ENCODE peak calls at places on chromosomes 1 and 21, in seven cellular contexts. One of them, this sample, is unnamed.

GRCh38 chr1:77399250-77400086 is 117.6 kb downstream of the AK5 start:
- DNase-seq in fibroblast of lung: no peak
- DNase-seq in CD4-positive, alpha-beta T cell: no peak
- DNase-seq in iPS DF 6.9: no peak
- DNase-seq in H9: no peak
- DNase-seq in heart left ventricle: no peak
- DNase-seq in foreskin keratinocyte: no peak
- DNase-seq in this sample: peak; percentile 63

GRCh38 chr1:202281316-202282016 is 60.3 kb downstream of the UBE2T start:
- DNase-seq in foreskin keratinocyte: peak; percentile 47
- DNase-seq in H9: no peak
- DNase-seq in heart left ventricle: no peak
- DNase-seq in iPS DF 6.9: no peak
- DNase-seq in fibroblast of lung: peak; percentile 64
- DNase-seq in CD4-positive, alpha-beta T cell: no peak
- DNase-seq in this sample: no peak

GRCh38 chr1:55869050-55869449 is 653.9 kb upstream of the USP24 start:
- DNase-seq in heart left ventricle: peak; percentile 63
- DNase-seq in CD4-positive, alpha-beta T cell: no peak
- DNase-seq in iPS DF 6.9: no peak
- DNase-seq in H9: no peak
- DNase-seq in fibroblast of lung: no peak
- DNase-seq in foreskin keratinocyte: no peak
- DNase-seq in this sample: no peak

GRCh38 chr1:59199734-59200376 is 97.0 kb upstream of the FGGY start:
- DNase-seq in foreskin keratinocyte: no peak
- DNase-seq in heart left ventricle: no peak
- DNase-seq in H9: no peak
- DNase-seq in iPS DF 6.9: no peak
- DNase-seq in fibroblast of lung: no peak
- DNase-seq in CD4-positive, alpha-beta T cell: no peak
- DNase-seq in this sample: no peak

GRCh38 chr1:110216844-110217444 is 6.8 kb downstream of the KCNC4 start:
- DNase-seq in CD4-positive, alpha-beta T cell: no peak
- DNase-seq in iPS DF 6.9: no peak
- DNase-seq in H9: no peak
- DNase-seq in fibroblast of lung: no peak
- DNase-seq in foreskin keratinocyte: no peak
- DNase-seq in heart left ventricle: no peak
- DNase-seq in this sample: no peak

GRCh38 chr1:156987715-156988114 is 57.8 kb downstream of the ARHGEF11 start:
- DNase-seq in iPS DF 6.9: no peak
- DNase-seq in fibroblast of lung: no peak
- DNase-seq in H9: no peak
- DNase-seq in CD4-positive, alpha-beta T cell: no peak
- DNase-seq in foreskin keratinocyte: no peak
- DNase-seq in heart left ventricle: no peak
- DNase-seq in this sample: no peak

GRCh38 chr1:230772457-230773395 is 25.5 kb downstream of the CAPN9 start:
- DNase-seq in H9: peak; percentile 54
- DNase-seq in foreskin keratinocyte: no peak
- DNase-seq in heart left ventricle: peak; percentile 58
- DNase-seq in CD4-positive, alpha-beta T cell: no peak
- DNase-seq in iPS DF 6.9: no peak
- DNase-seq in fibroblast of lung: peak; percentile 71
- DNase-seq in this sample: peak; percentile 77

GRCh38 chr1:31127266-31127665 is 61.7 kb upstream of the PUM1 start:
- DNase-seq in iPS DF 6.9: no peak
- DNase-seq in heart left ventricle: no peak
- DNase-seq in H9: no peak
- DNase-seq in foreskin keratinocyte: peak; percentile 27
- DNase-seq in CD4-positive, alpha-beta T cell: no peak
- DNase-seq in fibroblast of lung: peak; percentile 42
- DNase-seq in this sample: no peak

GRCh38 chr1:155181371-155182051 is 7.9 kb downstream of the TRIM46 start:
- DNase-seq in iPS DF 6.9: no peak
- DNase-seq in heart left ventricle: no peak
- DNase-seq in H9: no peak
- DNase-seq in foreskin keratinocyte: no peak
- DNase-seq in CD4-positive, alpha-beta T cell: no peak
- DNase-seq in fibroblast of lung: no peak
- DNase-seq in this sample: no peak

GRCh38 chr1:154749078-154749760 is 120.9 kb downstream of the KCNN3 start:
- DNase-seq in iPS DF 6.9: no peak
- DNase-seq in foreskin keratinocyte: no peak
- DNase-seq in CD4-positive, alpha-beta T cell: no peak
- DNase-seq in heart left ventricle: no peak
- DNase-seq in fibroblast of lung: no peak
- DNase-seq in H9: no peak
- DNase-seq in this sample: peak; percentile 83

GRCh38 chr1:74057719-74058118 is 140.3 kb downstream of the LRRIQ3 start:
- DNase-seq in foreskin keratinocyte: no peak
- DNase-seq in CD4-positive, alpha-beta T cell: no peak
- DNase-seq in H9: no peak
- DNase-seq in heart left ventricle: no peak
- DNase-seq in fibroblast of lung: no peak
- DNase-seq in iPS DF 6.9: no peak
- DNase-seq in this sample: no peak

GRCh38 chr1:243475966-243476365 is 220.1 kb downstream of the SDCCAG8 start:
- DNase-seq in CD4-positive, alpha-beta T cell: no peak
- DNase-seq in heart left ventricle: no peak
- DNase-seq in foreskin keratinocyte: no peak
- DNase-seq in iPS DF 6.9: no peak
- DNase-seq in H9: peak; percentile 73
- DNase-seq in fibroblast of lung: peak; percentile 74
- DNase-seq in this sample: peak; percentile 29

GRCh38 chr1:205294175-205294913 is 27.2 kb downstream of the NUAK2 start:
- DNase-seq in H9: peak; percentile 69
- DNase-seq in CD4-positive, alpha-beta T cell: no peak
- DNase-seq in iPS DF 6.9: peak; percentile 66
- DNase-seq in heart left ventricle: peak; percentile 74
- DNase-seq in foreskin keratinocyte: peak; percentile 90
- DNase-seq in fibroblast of lung: peak; percentile 88
- DNase-seq in this sample: no peak

GRCh38 chr21:34640858-34641257 is 25.9 kb upstream of the RCAN1 start:
- DNase-seq in fibroblast of lung: peak; percentile 54
- DNase-seq in CD4-positive, alpha-beta T cell: no peak
- DNase-seq in heart left ventricle: no peak
- DNase-seq in H9: no peak
- DNase-seq in foreskin keratinocyte: peak; percentile 63
- DNase-seq in iPS DF 6.9: no peak
- DNase-seq in this sample: no peak

GRCh38 chr1:193747579-193747978 is 561.2 kb upstream of the B3GALT2 start:
- DNase-seq in CD4-positive, alpha-beta T cell: no peak
- DNase-seq in heart left ventricle: no peak
- DNase-seq in iPS DF 6.9: no peak
- DNase-seq in foreskin keratinocyte: peak; percentile 28
- DNase-seq in fibroblast of lung: peak; percentile 68
- DNase-seq in H9: no peak
- DNase-seq in this sample: no peak

GRCh38 chr1:17588048-17588781 is 48.7 kb downstream of the ARHGEF10L start:
- DNase-seq in fibroblast of lung: peak; percentile 68
- DNase-seq in foreskin keratinocyte: no peak
- DNase-seq in CD4-positive, alpha-beta T cell: no peak
- DNase-seq in H9: peak; percentile 77
- DNase-seq in iPS DF 6.9: no peak
- DNase-seq in heart left ventricle: peak; percentile 72
- DNase-seq in this sample: no peak

GRCh38 chr1:13583964-13584791 is 546 bp downstream of the PDPN start:
- DNase-seq in heart left ventricle: peak; percentile 67
- DNase-seq in fibroblast of lung: peak; percentile 10
- DNase-seq in iPS DF 6.9: no peak
- DNase-seq in H9: peak; percentile 59
- DNase-seq in foreskin keratinocyte: peak; percentile 78
- DNase-seq in CD4-positive, alpha-beta T cell: no peak
- DNase-seq in this sample: no peak

GRCh38 chr1:62336638-62337534 is 17.7 kb upstream of the KANK4 start:
- DNase-seq in heart left ventricle: peak; percentile 46
- DNase-seq in CD4-positive, alpha-beta T cell: no peak
- DNase-seq in foreskin keratinocyte: no peak
- DNase-seq in H9: no peak
- DNase-seq in fibroblast of lung: no peak
- DNase-seq in iPS DF 6.9: no peak
- DNase-seq in this sample: no peak

GRCh38 chr1:116412480-116412798 is 39.4 kb downstream of the ATP1A1 start:
- DNase-seq in heart left ventricle: no peak
- DNase-seq in H9: no peak
- DNase-seq in fibroblast of lung: no peak
- DNase-seq in iPS DF 6.9: no peak
- DNase-seq in foreskin keratinocyte: no peak
- DNase-seq in CD4-positive, alpha-beta T cell: no peak
- DNase-seq in this sample: no peak

GRCh38 chr1:160406131-160406968 is 6.0 kb downstream of the VANGL2 start:
- DNase-seq in CD4-positive, alpha-beta T cell: no peak
- DNase-seq in H9: no peak
- DNase-seq in iPS DF 6.9: no peak
- DNase-seq in fibroblast of lung: no peak
- DNase-seq in foreskin keratinocyte: no peak
- DNase-seq in heart left ventricle: no peak
- DNase-seq in this sample: no peak

GRCh38 chr21:29654203-29654602 is 285.6 kb downstream of the GRIK1 start:
- DNase-seq in foreskin keratinocyte: no peak
- DNase-seq in H9: no peak
- DNase-seq in heart left ventricle: no peak
- DNase-seq in iPS DF 6.9: no peak
- DNase-seq in fibroblast of lung: no peak
- DNase-seq in CD4-positive, alpha-beta T cell: no peak
- DNase-seq in this sample: no peak

GRCh38 chr1:241356519-241357365 is at the start of gene RGS7:
- DNase-seq in iPS DF 6.9: no peak
- DNase-seq in CD4-positive, alpha-beta T cell: no peak
- DNase-seq in H9: peak; percentile 70
- DNase-seq in heart left ventricle: no peak
- DNase-seq in foreskin keratinocyte: no peak
- DNase-seq in fibroblast of lung: peak; percentile 61
- DNase-seq in this sample: no peak

GRCh38 chr1:209080170-209080781 is 503.2 kb upstream of the CAMK1G start:
- DNase-seq in H9: no peak
- DNase-seq in fibroblast of lung: no peak
- DNase-seq in heart left ventricle: no peak
- DNase-seq in foreskin keratinocyte: peak; percentile 82
- DNase-seq in iPS DF 6.9: no peak
- DNase-seq in CD4-positive, alpha-beta T cell: no peak
- DNase-seq in this sample: no peak

GRCh38 chr1:219151467-219151866 is 22.2 kb upstream of the LYPLAL1 start:
- DNase-seq in fibroblast of lung: no peak
- DNase-seq in CD4-positive, alpha-beta T cell: no peak
- DNase-seq in heart left ventricle: no peak
- DNase-seq in iPS DF 6.9: no peak
- DNase-seq in H9: no peak
- DNase-seq in foreskin keratinocyte: no peak
- DNase-seq in this sample: no peak

DNA sequence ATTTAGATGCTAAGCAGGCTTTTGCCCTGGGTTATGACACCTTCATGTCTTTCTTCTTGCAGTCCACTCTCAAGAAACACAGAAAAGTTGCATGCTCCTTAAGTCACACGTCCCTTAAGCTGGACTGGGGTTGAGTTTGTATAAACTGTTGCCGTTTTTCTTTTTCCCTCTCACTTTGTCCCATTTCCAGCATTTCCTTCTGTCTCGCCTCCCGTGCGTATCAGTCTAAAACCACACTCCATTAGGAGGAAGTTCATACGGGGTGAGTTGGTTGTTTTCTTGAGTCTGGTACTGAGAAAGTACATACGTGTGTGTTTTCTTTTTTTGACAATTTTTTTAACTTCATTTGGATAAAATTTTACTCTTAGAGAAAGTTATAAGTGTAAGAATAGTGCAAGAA is 13.0 kb downstream of the NTPCR start:
- DNase-seq in H9: no peak
- DNase-seq in heart left ventricle: no peak
- DNase-seq in foreskin keratinocyte: no peak
- DNase-seq in CD4-positive, alpha-beta T cell: no peak
- DNase-seq in fibroblast of lung: peak; percentile 66
- DNase-seq in iPS DF 6.9: no peak
- DNase-seq in this sample: no peak
- H3K27ac ChIP-seq in H9: no peak overlapping the region
- H3K27ac ChIP-seq in heart left ventricle: peak overlapping the region; percentile 46
- H3K27ac ChIP-seq in foreskin keratinocyte: no peak overlapping the region
- H3K27ac ChIP-seq in CD4-positive, alpha-beta T cell: no peak overlapping the region
- H3K27ac ChIP-seq in fibroblast of lung: peak overlapping the region; percentile 23
- H3K27ac ChIP-seq in iPS DF 6.9: no peak overlapping the region
- H3K27ac ChIP-seq in this sample: no peak overlapping the region

GRCh38 chr1:114496091-114496490 is 14.9 kb downstream of the TRIM33 start:
- DNase-seq in fibroblast of lung: no peak
- DNase-seq in heart left ventricle: no peak
- DNase-seq in iPS DF 6.9: no peak
- DNase-seq in CD4-positive, alpha-beta T cell: no peak
- DNase-seq in H9: no peak
- DNase-seq in foreskin keratinocyte: no peak
- DNase-seq in this sample: no peak
- H3K27ac ChIP-seq in fibroblast of lung: no peak overlapping the region
- H3K27ac ChIP-seq in heart left ventricle: no peak overlapping the region
- H3K27ac ChIP-seq in iPS DF 6.9: no peak overlapping the region
- H3K27ac ChIP-seq in CD4-positive, alpha-beta T cell: no peak overlapping the region
- H3K27ac ChIP-seq in H9: no peak overlapping the region
- H3K27ac ChIP-seq in foreskin keratinocyte: no peak overlapping the region
- H3K27ac ChIP-seq in this sample: no peak overlapping the region

DNA sequence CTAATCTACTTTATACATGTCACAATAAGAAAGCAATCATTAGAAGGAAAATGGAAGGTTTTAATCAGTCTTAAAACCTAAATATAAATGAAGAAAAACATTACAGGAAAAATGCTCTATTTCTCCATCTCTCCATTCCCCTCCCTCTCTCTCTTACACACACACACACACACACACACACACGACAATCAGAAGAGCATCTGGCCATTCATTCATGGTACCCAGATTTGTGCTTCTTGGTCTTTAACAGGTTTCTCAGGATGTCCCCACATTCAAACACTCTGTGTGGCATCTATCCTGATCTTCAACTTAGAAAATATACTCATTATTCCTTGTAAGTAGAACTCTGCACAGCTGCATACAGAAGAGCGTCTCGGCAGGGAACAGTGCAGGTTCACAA is 801 bp downstream of the LRRC40 start:
- DNase-seq in foreskin keratinocyte: peak; percentile 42
- DNase-seq in fibroblast of lung: peak; percentile 25
- DNase-seq in CD4-positive, alpha-beta T cell: no peak
- DNase-seq in heart left ventricle: no peak
- DNase-seq in iPS DF 6.9: no peak
- DNase-seq in H9: no peak
- DNase-seq in this sample: no peak
- H3K27ac ChIP-seq in foreskin keratinocyte: peak overlapping the region; percentile 27
- H3K27ac ChIP-seq in fibroblast of lung: peak overlapping the region; percentile 92
- H3K27ac ChIP-seq in CD4-positive, alpha-beta T cell: no peak overlapping the region
- H3K27ac ChIP-seq in heart left ventricle: peak overlapping the region; percentile 89
- H3K27ac ChIP-seq in iPS DF 6.9: no peak overlapping the region
- H3K27ac ChIP-seq in H9: no peak overlapping the region
- H3K27ac ChIP-seq in this sample: no peak overlapping the region

DNA sequence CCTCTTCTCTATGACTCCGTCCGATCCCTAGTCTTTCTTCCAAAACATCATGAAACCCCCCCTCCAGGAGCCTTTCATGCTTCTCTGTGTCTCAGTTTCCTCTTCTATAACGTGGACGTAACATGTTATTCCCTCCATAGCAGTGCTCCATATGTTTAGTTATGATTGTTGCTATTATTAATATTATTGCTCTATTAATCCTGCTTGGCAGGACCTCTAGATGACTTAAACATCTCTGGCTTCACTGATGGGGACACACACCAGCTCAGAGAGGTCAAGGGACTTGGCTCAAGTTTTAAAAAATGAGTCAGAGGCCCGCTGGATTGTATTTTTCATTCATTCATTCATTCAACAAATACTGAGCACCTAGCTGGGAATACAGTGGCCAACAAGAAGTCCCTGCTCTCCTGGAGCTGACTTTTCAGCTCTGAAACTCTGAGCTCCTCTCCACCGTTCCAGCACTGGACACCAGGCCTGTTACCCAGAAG is 404 bp upstream of the CPLANE2 start:
- DNase-seq in foreskin keratinocyte: no peak
- DNase-seq in fibroblast of lung: peak; percentile 49
- DNase-seq in heart left ventricle: no peak
- DNase-seq in CD4-positive, alpha-beta T cell: no peak
- DNase-seq in iPS DF 6.9: no peak
- DNase-seq in H9: no peak
- DNase-seq in this sample: no peak
- H3K27ac ChIP-seq in foreskin keratinocyte: no peak overlapping the region
- H3K27ac ChIP-seq in fibroblast of lung: peak overlapping the region; percentile 77
- H3K27ac ChIP-seq in heart left ventricle: peak overlapping the region; percentile 82
- H3K27ac ChIP-seq in CD4-positive, alpha-beta T cell: peak overlapping the region; percentile 55
- H3K27ac ChIP-seq in iPS DF 6.9: no peak overlapping the region
- H3K27ac ChIP-seq in H9: no peak overlapping the region
- H3K27ac ChIP-seq in this sample: peak overlapping the region; percentile 67

This sample was measured in caudate nucleus.